ENCODE peak calls at places on chromosome 5, in seven cellular contexts. N, G, U, E, P, B and J are unnamed samples.

GRCh38 chr5:53167836-53168235 is 58.3 kb upstream of the MOCS2 start:
- DNase-seq in G (peak), E (no peak), U (no peak), P (no peak), B (no peak), N (no peak), J (no peak)

GRCh38 chr5:180259260-180259611 is 32.6 kb downstream of the MAPK9 start:
- DNase-seq in U (no peak), E (no peak), P (no peak), B (no peak), G (no peak), N (no peak), J (no peak)

GRCh38 chr5:126093041-126093440 is 330.2 kb upstream of the GRAMD2B start:
- DNase-seq in P (no peak), N (no peak), U (no peak), B (no peak), G (no peak), E (no peak), J (no peak)

GRCh38 chr5:151772029-151772867 is 494 bp downstream of the G3BP1 start:
- DNase-seq in B (no peak), P (peak), G (peak), U (peak), N (peak), E (peak), J (no peak)

GRCh38 chr5:77180167-77181081 is 30.1 kb upstream of the PDE8B start:
- DNase-seq in N (no peak), U (peak), B (no peak), E (no peak), G (no peak), P (no peak), J (no peak)

GRCh38 chr5:119439140-119439625 is 13.1 kb upstream of the HSD17B4 start:
- DNase-seq in E (no peak), N (peak), G (no peak), U (no peak), B (no peak), P (no peak), J (no peak)

GRCh38 chr5:147835386-147835798 is 3.9 kb upstream of the SPINK1 start:
- DNase-seq in B (no peak), U (no peak), P (peak), G (no peak), E (no peak), N (no peak), J (no peak)

GRCh38 chr5:98997000-98997399 is 68.2 kb upstream of the CHD1 start:
- DNase-seq in N (no peak), E (no peak), U (no peak), P (no peak), G (no peak), B (no peak), J (peak)

GRCh38 chr5:10762178-10762775 is 1.2 kb upstream of the DAP start:
- DNase-seq in G (peak), U (peak), P (no peak), N (peak), B (peak), E (no peak), J (no peak)

GRCh38 chr5:4640793-4641192 is 499.3 kb upstream of the ADAMTS16 start:
- DNase-seq in E (no peak), G (no peak), P (no peak), B (no peak), U (no peak), N (no peak), J (peak)

GRCh38 chr5:122805481-122805880 is 30.6 kb downstream of the SNX2 start:
- DNase-seq in P (no peak), G (no peak), B (no peak), N (peak), U (no peak), E (no peak), J (no peak)

GRCh38 chr5:44987026-44987425 is 178.3 kb downstream of the MRPS30 start:
- DNase-seq in P (no peak), N (no peak), G (no peak), B (no peak), U (no peak), E (no peak), J (no peak)

GRCh38 chr5:67816456-67816855 is 399.1 kb upstream of the PIK3R1 start:
- DNase-seq in U (no peak), N (no peak), B (no peak), E (no peak), P (no peak), G (no peak), J (no peak)

GRCh38 chr5:55597014-55597981 is 62.5 kb upstream of the PLPP1 start:
- DNase-seq in B (no peak), U (peak), N (no peak), G (peak), P (no peak), E (no peak), J (no peak)

GRCh38 chr5:150065886-150066285 is 20.5 kb downstream of the CSF1R start:
- DNase-seq in N (peak), B (no peak), G (no peak), E (no peak), P (no peak), U (no peak), J (no peak)

GRCh38 chr5:153617190-153617589 is 126.7 kb downstream of the GRIA1 start:
- DNase-seq in P (no peak), B (no peak), E (no peak), N (no peak), U (no peak), G (no peak), J (no peak)

GRCh38 chr5:26388946-26389345 is 649.4 kb downstream of the CDH9 start:
- DNase-seq in B (no peak), P (no peak), U (no peak), N (no peak), G (no peak), E (no peak), J (no peak)

GRCh38 chr5:61277190-61277589 is 54.9 kb upstream of the ZSWIM6 start:
- DNase-seq in N (no peak), B (no peak), G (no peak), U (no peak), E (no peak), P (no peak), J (no peak)

GRCh38 chr5:41707853-41708603 is 162.2 kb downstream of the OXCT1 start:
- DNase-seq in P (peak), E (no peak), U (no peak), B (no peak), G (no peak), N (peak), J (peak)

GRCh38 chr5:113038714-113039113 is 62.1 kb downstream of the DCP2 start:
- DNase-seq in E (no peak), N (peak), P (no peak), G (no peak), B (peak), U (no peak), J (peak)

GRCh38 chr5:135484563-135485157 is 32.5 kb upstream of the TIFAB start:
- DNase-seq in B (no peak), U (no peak), N (no peak), E (no peak), G (no peak), P (no peak), J (no peak)

GRCh38 chr5:106876665-106877194 is 794.0 kb downstream of the EFNA5 start:
- DNase-seq in E (no peak), U (no peak), G (no peak), N (peak), B (no peak), P (no peak), J (no peak)

GRCh38 chr5:106880656-106881055 is 790.1 kb downstream of the EFNA5 start:
- DNase-seq in G (no peak), B (no peak), P (no peak), U (no peak), N (no peak), E (no peak), J (no peak)

GRCh38 chr5:106876298-106876622 is 794.5 kb downstream of the EFNA5 start:
- DNase-seq in G (no peak), N (no peak), B (no peak), U (no peak), E (no peak), P (no peak), J (no peak)

GRCh38 chr5:106875591-106876297 is 795.0 kb downstream of the EFNA5 start:
- DNase-seq in G (no peak), P (peak), U (no peak), E (no peak), N (peak), B (no peak), J (peak)

DNA sequence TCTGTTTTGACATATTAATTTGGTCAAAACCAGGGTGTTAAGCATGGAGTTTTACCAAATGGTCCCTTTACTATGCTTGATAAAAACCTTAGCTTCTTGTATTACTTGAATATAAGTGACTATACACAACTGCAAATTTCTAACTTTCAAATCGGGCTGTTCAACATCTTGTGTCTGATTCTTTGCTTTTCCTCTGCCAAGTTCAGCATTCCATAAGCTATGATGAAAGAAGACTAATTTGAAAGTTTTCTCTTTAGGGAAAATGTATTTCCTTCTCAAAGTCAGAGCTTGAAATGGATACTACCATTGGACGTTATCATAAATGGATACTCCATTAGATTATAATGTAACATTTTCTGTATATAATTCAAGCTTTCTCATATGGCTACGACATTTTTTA is 792.9 kb downstream of the EFNA5 start:
- DNase-seq in N (no peak), E (no peak), U (no peak), B (no peak), P (no peak), G (no peak), J (no peak)
- TF ChIP-seq POLR2A in N (no peak), E (no peak), U (no peak), B (no peak), P (no peak), G (no peak), J (no peak)

DNA sequence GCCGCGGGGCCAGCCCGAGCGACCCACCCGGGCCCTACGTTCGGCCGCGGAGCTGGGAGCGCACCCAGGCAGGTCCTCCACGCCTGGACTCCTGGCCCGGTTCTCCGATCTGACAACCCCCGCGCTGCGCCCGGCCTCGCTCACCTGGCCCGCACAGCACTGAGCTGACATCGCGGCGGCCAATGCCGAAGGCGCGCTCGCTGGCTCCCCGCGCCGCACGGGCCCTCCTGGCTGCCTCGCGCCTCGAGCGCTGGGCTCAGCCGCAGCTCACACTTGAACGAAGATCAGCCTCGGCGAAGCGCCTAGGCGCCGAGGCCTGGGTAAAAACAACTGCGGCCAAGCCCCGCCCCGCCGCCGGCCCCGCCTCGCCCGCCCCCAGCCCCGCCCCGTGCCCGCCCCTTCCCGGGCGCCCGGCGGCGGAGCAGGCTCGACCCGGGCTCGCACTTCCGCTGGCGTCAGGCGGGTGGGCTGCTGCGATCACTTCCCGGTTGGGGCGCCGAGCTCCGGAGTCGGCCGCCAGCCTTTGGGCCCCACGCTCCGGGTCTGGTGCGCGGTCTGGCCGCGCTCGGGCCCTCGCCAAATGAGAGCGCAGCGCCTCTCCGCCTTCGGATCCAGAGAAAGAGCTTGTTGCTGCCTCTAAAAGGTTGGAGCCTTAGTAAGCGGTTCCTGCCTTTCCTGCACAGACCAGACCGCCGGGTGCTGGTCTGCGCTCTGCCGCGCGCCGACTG is at the start of gene SERINC5:
- DNase-seq in N (peak), E (peak), U (peak), G (peak), B (peak), P (peak), J (peak)
- TF ChIP-seq POLR2A in N (peak), E (peak), U (peak), G (peak), B (peak), P (peak), J (peak)

DNA sequence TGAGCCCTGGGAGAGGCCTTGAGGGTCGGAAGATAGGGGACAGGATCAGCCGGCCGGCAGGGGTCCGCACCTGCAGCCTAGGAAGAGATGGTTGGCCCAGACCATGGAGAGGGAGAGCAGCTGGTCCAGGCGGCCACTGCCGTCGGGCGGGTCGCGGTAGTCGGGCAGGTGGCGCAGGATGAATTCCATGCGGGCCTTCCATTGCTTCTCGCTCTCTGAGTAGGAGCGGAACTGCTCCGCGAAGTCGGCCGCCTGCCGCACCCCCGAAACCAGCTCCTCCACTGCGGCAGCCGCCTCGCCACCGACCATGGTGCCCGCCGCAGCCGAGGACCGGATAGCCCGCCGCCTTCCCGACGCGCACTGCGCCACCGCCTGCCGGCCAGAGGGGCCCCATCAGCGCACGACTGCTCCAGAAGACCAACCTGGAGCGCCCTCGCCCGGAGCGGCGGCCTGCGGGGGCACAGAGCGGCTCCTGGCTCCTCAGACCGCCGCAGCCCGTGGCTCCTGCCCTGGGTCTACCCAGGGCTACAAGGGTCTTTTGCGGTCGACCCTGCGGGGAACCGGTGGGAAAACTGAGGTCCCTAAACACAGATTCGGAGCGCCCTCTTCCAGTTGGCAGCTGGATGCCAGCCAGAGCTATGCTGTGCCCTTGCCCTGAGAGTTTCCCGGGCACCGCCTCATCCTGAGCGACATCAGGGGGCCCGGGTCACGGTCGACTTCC is at the start of gene CDKN2AIPNL:
- DNase-seq in P (peak), G (peak), N (peak), E (peak), B (peak), U (peak), J (peak)
- TF ChIP-seq POLR2A in P (peak), G (peak), N (peak), E (peak), B (peak), U (peak), J (peak)

GRCh38 chr5:176536132-176536901 is 885 bp downstream of the RNF44 start:
- DNase-seq in U (peak), G (peak), E (peak), P (peak), N (peak), B (peak), J (peak)
- TF ChIP-seq POLR2A in U (peak), G (no peak), E (peak), P (no peak), N (peak), B (no peak), J (peak)